ENCODE peak calls at places on chromosomes 5 and 9, in ten cellular contexts. One of them, this sample, is unnamed.

GRCh38 chr5:6467591-6467990 is 18.9 kb downstream of the UBE2QL1 start:
- DNase-seq in CD4-positive, alpha-beta memory T cell: no peak
- DNase-seq in A549: no peak
- DNase-seq in CD8-positive, alpha-beta T cell: no peak
- DNase-seq in neural progenitor cell: no peak
- DNase-seq in adrenal gland: peak
- DNase-seq in CD4-positive, alpha-beta T cell: no peak
- DNase-seq in endothelial cell of umbilical vein: no peak
- DNase-seq in heart left ventricle: no peak
- DNase-seq in dorsolateral prefrontal cortex: no peak
- DNase-seq in this sample: no peak

GRCh38 chr5:60267907-60268306 is 374.4 kb upstream of the PDE4D start:
- DNase-seq in CD4-positive, alpha-beta memory T cell: no peak
- DNase-seq in A549: no peak
- DNase-seq in CD8-positive, alpha-beta T cell: no peak
- DNase-seq in neural progenitor cell: no peak
- DNase-seq in adrenal gland: no peak
- DNase-seq in CD4-positive, alpha-beta T cell: no peak
- DNase-seq in endothelial cell of umbilical vein: no peak
- DNase-seq in heart left ventricle: no peak
- DNase-seq in dorsolateral prefrontal cortex: no peak
- DNase-seq in this sample: no peak

GRCh38 chr9:121445986-121446385 is 53.7 kb downstream of the GGTA1 start:
- DNase-seq in CD4-positive, alpha-beta memory T cell: no peak
- DNase-seq in A549: no peak
- DNase-seq in CD8-positive, alpha-beta T cell: no peak
- DNase-seq in neural progenitor cell: no peak
- DNase-seq in adrenal gland: no peak
- DNase-seq in CD4-positive, alpha-beta T cell: no peak
- DNase-seq in endothelial cell of umbilical vein: no peak
- DNase-seq in heart left ventricle: no peak
- DNase-seq in dorsolateral prefrontal cortex: no peak
- DNase-seq in this sample: no peak

GRCh38 chr9:80720579-80720978 is 968.8 kb downstream of the TLE1 start:
- DNase-seq in CD4-positive, alpha-beta memory T cell: no peak
- DNase-seq in A549: no peak
- DNase-seq in CD8-positive, alpha-beta T cell: no peak
- DNase-seq in neural progenitor cell: no peak
- DNase-seq in adrenal gland: no peak
- DNase-seq in CD4-positive, alpha-beta T cell: no peak
- DNase-seq in endothelial cell of umbilical vein: no peak
- DNase-seq in heart left ventricle: no peak
- DNase-seq in dorsolateral prefrontal cortex: no peak
- DNase-seq in this sample: no peak

GRCh38 chr9:106872641-106873040 is 9.7 kb downstream of the ZNF462 start:
- DNase-seq in CD4-positive, alpha-beta memory T cell: no peak
- DNase-seq in A549: no peak
- DNase-seq in CD8-positive, alpha-beta T cell: no peak
- DNase-seq in neural progenitor cell: no peak
- DNase-seq in adrenal gland: no peak
- DNase-seq in CD4-positive, alpha-beta T cell: no peak
- DNase-seq in endothelial cell of umbilical vein: no peak
- DNase-seq in heart left ventricle: no peak
- DNase-seq in dorsolateral prefrontal cortex: no peak
- DNase-seq in this sample: no peak

GRCh38 chr5:61010759-61011460 is 65.9 kb downstream of the NDUFAF2 start:
- DNase-seq in CD4-positive, alpha-beta memory T cell: no peak
- DNase-seq in A549: peak
- DNase-seq in CD8-positive, alpha-beta T cell: no peak
- DNase-seq in neural progenitor cell: peak
- DNase-seq in adrenal gland: no peak
- DNase-seq in CD4-positive, alpha-beta T cell: no peak
- DNase-seq in endothelial cell of umbilical vein: no peak
- DNase-seq in heart left ventricle: no peak
- DNase-seq in dorsolateral prefrontal cortex: no peak
- DNase-seq in this sample: no peak

GRCh38 chr5:110752953-110753352 is 14.1 kb downstream of the SLC25A46 start:
- DNase-seq in CD4-positive, alpha-beta memory T cell: no peak
- DNase-seq in A549: no peak
- DNase-seq in CD8-positive, alpha-beta T cell: no peak
- DNase-seq in neural progenitor cell: no peak
- DNase-seq in adrenal gland: no peak
- DNase-seq in CD4-positive, alpha-beta T cell: no peak
- DNase-seq in endothelial cell of umbilical vein: no peak
- DNase-seq in heart left ventricle: no peak
- DNase-seq in dorsolateral prefrontal cortex: no peak
- DNase-seq in this sample: no peak

GRCh38 chr9:71253021-71253420 is 131.6 kb upstream of the TRPM3 start:
- DNase-seq in CD4-positive, alpha-beta memory T cell: no peak
- DNase-seq in A549: no peak
- DNase-seq in CD8-positive, alpha-beta T cell: no peak
- DNase-seq in neural progenitor cell: no peak
- DNase-seq in adrenal gland: no peak
- DNase-seq in CD4-positive, alpha-beta T cell: no peak
- DNase-seq in endothelial cell of umbilical vein: no peak
- DNase-seq in heart left ventricle: no peak
- DNase-seq in dorsolateral prefrontal cortex: no peak
- DNase-seq in this sample: no peak

GRCh38 chr5:172410160-172410559 is 44.2 kb downstream of the SH3PXD2B start:
- DNase-seq in CD4-positive, alpha-beta memory T cell: no peak
- DNase-seq in A549: no peak
- DNase-seq in CD8-positive, alpha-beta T cell: no peak
- DNase-seq in neural progenitor cell: no peak
- DNase-seq in adrenal gland: no peak
- DNase-seq in CD4-positive, alpha-beta T cell: no peak
- DNase-seq in endothelial cell of umbilical vein: no peak
- DNase-seq in heart left ventricle: no peak
- DNase-seq in dorsolateral prefrontal cortex: no peak
- DNase-seq in this sample: peak

GRCh38 chr9:98807811-98808195 is 333 bp downstream of the GALNT12 start:
- DNase-seq in CD4-positive, alpha-beta memory T cell: no peak
- DNase-seq in A549: no peak
- DNase-seq in CD8-positive, alpha-beta T cell: no peak
- DNase-seq in neural progenitor cell: peak
- DNase-seq in adrenal gland: no peak
- DNase-seq in CD4-positive, alpha-beta T cell: no peak
- DNase-seq in endothelial cell of umbilical vein: no peak
- DNase-seq in heart left ventricle: no peak
- DNase-seq in dorsolateral prefrontal cortex: no peak
- DNase-seq in this sample: no peak

GRCh38 chr5:149123211-149123610 is 18.1 kb upstream of the ABLIM3 start:
- DNase-seq in CD4-positive, alpha-beta memory T cell: no peak
- DNase-seq in A549: no peak
- DNase-seq in CD8-positive, alpha-beta T cell: no peak
- DNase-seq in neural progenitor cell: no peak
- DNase-seq in adrenal gland: no peak
- DNase-seq in CD4-positive, alpha-beta T cell: no peak
- DNase-seq in endothelial cell of umbilical vein: no peak
- DNase-seq in heart left ventricle: no peak
- DNase-seq in dorsolateral prefrontal cortex: no peak
- DNase-seq in this sample: no peak

GRCh38 chr5:150209020-150209635 is 19.3 kb downstream of the SLC6A7 start:
- DNase-seq in CD4-positive, alpha-beta memory T cell: peak
- DNase-seq in A549: no peak
- DNase-seq in CD8-positive, alpha-beta T cell: no peak
- DNase-seq in neural progenitor cell: peak
- DNase-seq in adrenal gland: no peak
- DNase-seq in CD4-positive, alpha-beta T cell: no peak
- DNase-seq in endothelial cell of umbilical vein: no peak
- DNase-seq in heart left ventricle: no peak
- DNase-seq in dorsolateral prefrontal cortex: no peak
- DNase-seq in this sample: peak

GRCh38 chr9:136570916-136571315 is 25.1 kb upstream of the NOTCH1 start:
- DNase-seq in CD4-positive, alpha-beta memory T cell: no peak
- DNase-seq in A549: no peak
- DNase-seq in CD8-positive, alpha-beta T cell: no peak
- DNase-seq in neural progenitor cell: no peak
- DNase-seq in adrenal gland: no peak
- DNase-seq in CD4-positive, alpha-beta T cell: no peak
- DNase-seq in endothelial cell of umbilical vein: no peak
- DNase-seq in heart left ventricle: no peak
- DNase-seq in dorsolateral prefrontal cortex: no peak
- DNase-seq in this sample: no peak

GRCh38 chr9:110033869-110034268 is 174.1 kb downstream of the C9orf152 start:
- DNase-seq in CD4-positive, alpha-beta memory T cell: no peak
- DNase-seq in A549: no peak
- DNase-seq in CD8-positive, alpha-beta T cell: no peak
- DNase-seq in neural progenitor cell: peak
- DNase-seq in adrenal gland: no peak
- DNase-seq in CD4-positive, alpha-beta T cell: no peak
- DNase-seq in endothelial cell of umbilical vein: no peak
- DNase-seq in heart left ventricle: no peak
- DNase-seq in dorsolateral prefrontal cortex: no peak
- DNase-seq in this sample: no peak

GRCh38 chr5:56177134-56177533 is 56.0 kb downstream of the ANKRD55 start:
- DNase-seq in CD4-positive, alpha-beta memory T cell: no peak
- DNase-seq in A549: no peak
- DNase-seq in CD8-positive, alpha-beta T cell: no peak
- DNase-seq in neural progenitor cell: no peak
- DNase-seq in adrenal gland: no peak
- DNase-seq in CD4-positive, alpha-beta T cell: no peak
- DNase-seq in endothelial cell of umbilical vein: peak
- DNase-seq in heart left ventricle: no peak
- DNase-seq in dorsolateral prefrontal cortex: no peak
- DNase-seq in this sample: no peak
- H3K27ac ChIP-seq in CD4-positive, alpha-beta memory T cell: no peak
- H3K27ac ChIP-seq in A549: no peak
- H3K27ac ChIP-seq in CD8-positive, alpha-beta T cell: no peak
- H3K27ac ChIP-seq in neural progenitor cell: no peak
- H3K27ac ChIP-seq in adrenal gland: peak
- H3K27ac ChIP-seq in CD4-positive, alpha-beta T cell: no peak
- H3K27ac ChIP-seq in endothelial cell of umbilical vein: no peak
- H3K27ac ChIP-seq in heart left ventricle: peak
- H3K27ac ChIP-seq in dorsolateral prefrontal cortex: no peak
- H3K27ac ChIP-seq in this sample: no peak

DNA sequence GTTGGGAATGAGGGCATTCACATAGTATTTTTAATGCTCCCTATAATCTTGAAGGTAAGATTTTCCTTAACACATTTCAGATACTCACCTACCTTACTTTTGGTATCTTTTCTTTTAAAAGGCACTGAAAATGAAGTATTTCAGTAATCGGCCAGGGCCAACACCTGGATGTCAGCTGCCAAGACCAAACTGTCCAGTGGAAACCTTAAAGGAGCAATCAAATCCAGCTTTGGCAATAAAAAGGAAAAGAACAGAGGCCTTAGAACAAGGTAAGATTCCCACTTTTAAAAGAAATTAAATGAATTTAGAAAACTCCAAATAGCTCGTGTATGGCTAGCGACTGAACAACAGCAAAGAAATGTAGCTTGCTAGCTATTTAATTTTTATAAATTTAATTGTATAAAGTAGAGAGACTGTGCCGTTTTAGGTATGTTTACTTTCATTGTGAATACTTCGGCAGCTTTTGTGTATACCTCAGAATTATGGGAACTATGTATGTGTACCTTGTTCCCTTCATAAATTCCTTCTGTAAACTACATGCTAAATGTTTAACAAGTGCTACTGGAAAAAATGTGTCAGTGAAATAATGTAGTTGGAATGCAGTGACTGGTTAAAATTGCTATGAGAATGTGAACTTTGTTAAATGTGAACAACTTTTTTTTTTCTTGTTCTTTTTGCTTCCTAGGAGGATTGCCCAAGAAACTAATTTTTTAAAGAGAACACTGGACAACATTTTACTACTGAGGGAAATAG is 41.9 kb downstream of the CDK7 start:
- DNase-seq in CD4-positive, alpha-beta memory T cell: no peak
- DNase-seq in A549: no peak
- DNase-seq in CD8-positive, alpha-beta T cell: no peak
- DNase-seq in neural progenitor cell: no peak
- DNase-seq in adrenal gland: no peak
- DNase-seq in CD4-positive, alpha-beta T cell: no peak
- DNase-seq in endothelial cell of umbilical vein: no peak
- DNase-seq in heart left ventricle: no peak
- DNase-seq in dorsolateral prefrontal cortex: no peak
- DNase-seq in this sample: no peak
- H3K27ac ChIP-seq in CD4-positive, alpha-beta memory T cell: no peak
- H3K27ac ChIP-seq in A549: no peak
- H3K27ac ChIP-seq in CD8-positive, alpha-beta T cell: no peak
- H3K27ac ChIP-seq in neural progenitor cell: no peak
- H3K27ac ChIP-seq in adrenal gland: no peak
- H3K27ac ChIP-seq in CD4-positive, alpha-beta T cell: no peak
- H3K27ac ChIP-seq in endothelial cell of umbilical vein: no peak
- H3K27ac ChIP-seq in heart left ventricle: no peak
- H3K27ac ChIP-seq in dorsolateral prefrontal cortex: no peak
- H3K27ac ChIP-seq in this sample: peak

DNA sequence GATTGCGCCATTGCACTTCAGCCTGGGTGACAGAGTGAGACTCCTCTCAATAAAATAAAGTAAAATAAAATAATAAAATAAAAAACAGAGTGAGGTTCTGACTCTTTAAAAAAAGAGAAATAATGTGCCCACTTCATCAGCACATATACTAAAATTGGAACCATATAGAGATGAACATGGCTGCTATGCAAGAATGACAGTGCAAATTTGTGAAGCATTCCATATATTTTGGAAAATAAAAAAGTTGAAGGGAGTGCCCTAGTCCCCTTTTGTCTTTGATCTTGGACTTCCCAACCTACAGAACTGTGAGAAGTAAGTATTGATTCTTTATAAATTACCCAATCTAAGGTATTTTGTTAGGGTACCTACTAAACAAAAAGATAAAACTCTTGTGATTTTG is 23.1 kb downstream of the BASP1 start:
- DNase-seq in CD4-positive, alpha-beta memory T cell: no peak
- DNase-seq in A549: no peak
- DNase-seq in CD8-positive, alpha-beta T cell: no peak
- DNase-seq in neural progenitor cell: no peak
- DNase-seq in adrenal gland: no peak
- DNase-seq in CD4-positive, alpha-beta T cell: no peak
- DNase-seq in endothelial cell of umbilical vein: no peak
- DNase-seq in heart left ventricle: no peak
- DNase-seq in dorsolateral prefrontal cortex: no peak
- DNase-seq in this sample: no peak
- H3K27ac ChIP-seq in CD4-positive, alpha-beta memory T cell: no peak
- H3K27ac ChIP-seq in A549: peak
- H3K27ac ChIP-seq in CD8-positive, alpha-beta T cell: no peak
- H3K27ac ChIP-seq in neural progenitor cell: no peak
- H3K27ac ChIP-seq in adrenal gland: no peak
- H3K27ac ChIP-seq in CD4-positive, alpha-beta T cell: no peak
- H3K27ac ChIP-seq in endothelial cell of umbilical vein: no peak
- H3K27ac ChIP-seq in heart left ventricle: no peak
- H3K27ac ChIP-seq in dorsolateral prefrontal cortex: no peak
- H3K27ac ChIP-seq in this sample: peak

DNA sequence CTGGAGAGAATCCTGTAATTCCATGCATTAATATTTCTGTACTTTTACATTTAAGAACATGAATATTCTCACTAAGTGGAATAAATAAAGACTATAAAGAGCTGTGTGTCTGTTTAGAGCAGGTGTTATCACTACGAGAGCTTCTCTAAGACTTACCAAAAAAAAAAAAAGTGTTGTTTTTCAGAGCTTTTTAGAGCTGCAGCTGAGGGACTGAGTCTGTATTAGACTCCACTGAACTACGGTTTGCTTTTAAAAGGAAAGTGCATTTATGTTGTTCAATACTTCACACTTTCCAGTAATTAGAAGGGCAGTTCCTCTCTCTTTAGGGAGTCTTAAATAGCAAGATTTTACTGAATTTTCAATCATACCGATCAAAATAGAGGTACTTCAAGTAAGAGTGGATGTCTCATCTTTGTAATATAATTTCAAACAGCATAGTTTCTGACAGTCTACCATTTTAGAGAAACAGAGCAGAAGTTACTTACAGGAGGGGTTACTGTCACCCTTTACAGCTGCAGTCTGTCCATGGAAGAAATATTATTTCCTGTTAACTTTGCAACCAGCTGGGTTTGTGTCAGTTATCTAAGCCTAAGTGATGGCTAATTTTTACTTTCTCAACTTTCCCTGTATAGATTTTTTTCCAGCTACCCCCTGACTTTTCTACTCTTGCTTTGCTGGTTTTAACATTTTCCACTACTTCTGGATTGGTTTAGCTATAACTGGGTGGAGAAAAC is 2.4 kb downstream of the SYK start:
- DNase-seq in CD4-positive, alpha-beta memory T cell: no peak
- DNase-seq in A549: no peak
- DNase-seq in CD8-positive, alpha-beta T cell: no peak
- DNase-seq in neural progenitor cell: no peak
- DNase-seq in adrenal gland: no peak
- DNase-seq in CD4-positive, alpha-beta T cell: no peak
- DNase-seq in endothelial cell of umbilical vein: no peak
- DNase-seq in heart left ventricle: no peak
- DNase-seq in dorsolateral prefrontal cortex: no peak
- DNase-seq in this sample: no peak
- H3K27ac ChIP-seq in CD4-positive, alpha-beta memory T cell: no peak
- H3K27ac ChIP-seq in A549: no peak
- H3K27ac ChIP-seq in CD8-positive, alpha-beta T cell: no peak
- H3K27ac ChIP-seq in neural progenitor cell: no peak
- H3K27ac ChIP-seq in adrenal gland: no peak
- H3K27ac ChIP-seq in CD4-positive, alpha-beta T cell: no peak
- H3K27ac ChIP-seq in endothelial cell of umbilical vein: no peak
- H3K27ac ChIP-seq in heart left ventricle: no peak
- H3K27ac ChIP-seq in dorsolateral prefrontal cortex: no peak
- H3K27ac ChIP-seq in this sample: no peak

This sample was measured in brain microvascular endothelial cell.